ENCODE peak calls at places on chromosomes 3 and 15, in seven cellular contexts. G is cardiac muscle cell, O is A673, Q is PC-3, P is heart right ventricle, T is fibroblast of lung, S is foreskin keratinocyte. Z is an unnamed sample. For H3K4me1, the result is how much of the 10 kb centered on the place peaks cover.

GRCh38 chr3:132911741-132912415 is 126.3 kb upstream of the TMEM108 start:
- DNase-seq in G (no peak), O (no peak), Q (no peak), P (no peak), T (no peak), S (no peak), Z (no peak)

GRCh38 chr3:32859604-32860237 is 41.9 kb downstream of the TRIM71 start:
- DNase-seq in G (no peak), O (no peak), Q (no peak), P (no peak), T (no peak), S (no peak), Z (no peak)

GRCh38 chr15:74203914-74204431 is 1.4 kb upstream of the STRA6 start:
- DNase-seq in G (no peak), O (peak), Q (no peak), P (peak), T (peak), S (no peak), Z (peak)

GRCh38 chr3:20458994-20459736 is 273.2 kb upstream of the SGO1 start:
- DNase-seq in G (no peak), O (no peak), Q (no peak), P (no peak), T (no peak), S (no peak), Z (no peak)

GRCh38 chr3:61789861-61790260 is 228.5 kb downstream of the PTPRG start:
- DNase-seq in G (no peak), O (no peak), Q (no peak), P (no peak), T (no peak), S (no peak), Z (no peak)

GRCh38 chr15:84747423-84748273 is 744 bp upstream of the ZNF592 start:
- DNase-seq in G (peak), O (peak), Q (peak), P (peak), T (peak), S (peak), Z (peak)

GRCh38 chr3:127691494-127691893 is 18.7 kb downstream of the ABTB1 start:
- DNase-seq in G (no peak), O (no peak), Q (no peak), P (peak), T (peak), S (no peak), Z (no peak)

GRCh38 chr15:35078221-35078915 is 6.7 kb downstream of the NANOGP8 start:
- DNase-seq in G (peak), O (peak), Q (peak), P (no peak), T (peak), S (no peak), Z (peak)

GRCh38 chr3:9340450-9341009 is 22.3 kb upstream of the THUMPD3 start:
- DNase-seq in G (no peak), O (no peak), Q (peak), P (no peak), T (peak), S (no peak), Z (no peak)

GRCh38 chr3:126672741-126673140 is 17.8 kb upstream of the TXNRD3 start:
- DNase-seq in G (no peak), O (no peak), Q (no peak), P (no peak), T (no peak), S (no peak), Z (no peak)

GRCh38 chr3:46021516-46021915 is 5.8 kb downstream of the XCR1 start:
- DNase-seq in G (no peak), O (no peak), Q (no peak), P (no peak), T (no peak), S (no peak), Z (no peak)

GRCh38 chr3:187448674-187449073 is 80.5 kb downstream of the RTP4 start:
- DNase-seq in G (no peak), O (no peak), Q (no peak), P (no peak), T (no peak), S (no peak), Z (no peak)

GRCh38 chr3:98561727-98562521 is 30.1 kb downstream of the GPR15 start:
- DNase-seq in G (no peak), O (no peak), Q (peak), P (no peak), T (peak), S (no peak), Z (no peak)

GRCh38 chr15:70717237-70717793 is 46.0 kb downstream of the UACA start:
- DNase-seq in G (no peak), O (no peak), Q (peak), P (no peak), T (no peak), S (no peak), Z (no peak)

GRCh38 chr3:122560680-122561079 is 3.4 kb downstream of the PARP9 start:
- DNase-seq in G (peak), O (peak), Q (peak), P (no peak), T (peak), S (peak), Z (peak)

GRCh38 chr3:176430244-176430893 is 766.9 kb downstream of the TBL1XR1 start:
- DNase-seq in G (peak), O (peak), Q (peak), P (no peak), T (peak), S (no peak), Z (peak)

GRCh38 chr3:160224256-160224655 is 966 bp upstream of the C3orf80 start:
- DNase-seq in G (peak), O (no peak), Q (no peak), P (no peak), T (no peak), S (no peak), Z (no peak)

GRCh38 chr3:51436998-51437639 is 46.0 kb downstream of the RBM15B start:
- DNase-seq in G (no peak), O (no peak), Q (peak), P (no peak), T (peak), S (peak), Z (no peak)

GRCh38 chr3:142275856-142276255 is 50.5 kb upstream of the GK5 start:
- DNase-seq in G (no peak), O (no peak), Q (peak), P (no peak), T (peak), S (peak), Z (no peak)

GRCh38 chr15:57592426-57592825 is 722 bp downstream of the MYZAP start:
- DNase-seq in G (peak), O (no peak), Q (no peak), P (no peak), T (no peak), S (no peak), Z (no peak)

GRCh38 chr15:92751528-92751927 is 96.0 kb upstream of the FAM174B start:
- DNase-seq in G (no peak), O (no peak), Q (peak), P (no peak), T (no peak), S (peak), Z (no peak)

DNA sequence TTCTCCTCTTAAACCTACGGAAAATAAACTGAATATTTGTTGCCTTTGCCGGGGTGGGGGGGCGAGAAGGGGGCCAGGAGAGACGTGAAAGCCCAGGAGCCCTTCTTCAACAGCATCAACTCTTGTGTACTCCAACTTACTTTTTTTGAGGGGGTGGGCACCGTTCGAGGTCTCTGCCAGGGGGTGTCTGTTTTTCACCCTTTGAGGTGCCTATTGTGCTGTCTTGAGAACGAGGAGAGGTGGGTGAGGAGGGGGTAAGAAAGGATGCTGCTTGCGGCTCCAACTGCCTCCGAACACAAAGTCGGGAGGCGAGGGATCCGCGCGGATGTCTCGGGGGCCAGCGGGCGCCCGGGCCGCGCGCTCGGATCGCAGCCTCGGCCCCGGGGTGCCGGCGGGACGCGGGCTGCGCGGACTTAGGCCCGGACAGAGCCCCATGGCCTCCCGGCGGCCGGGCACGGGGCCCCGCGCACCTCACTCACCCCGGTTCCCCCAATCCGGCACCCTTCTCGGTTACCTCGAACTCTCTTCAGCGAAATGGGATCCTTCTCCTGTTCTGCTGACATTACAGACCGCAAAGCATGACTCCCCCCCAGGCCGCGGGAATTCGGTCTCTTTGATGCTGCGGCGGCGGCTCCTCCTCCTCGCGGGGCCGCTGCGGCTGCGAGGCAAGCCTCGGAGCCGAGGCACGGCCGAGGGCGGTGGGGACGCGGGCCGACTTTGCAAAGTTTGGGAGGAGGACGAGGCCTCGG is 650 bp downstream of the PYGO1 start:
- DNase-seq in G (peak), O (peak), Q (peak), P (no peak), T (peak), S (no peak), Z (peak)
- H3K4me1 ChIP-seq in G (under half), O (under half), Q (under half), P (under half), T (under half), S (under half), Z (under half)

DNA sequence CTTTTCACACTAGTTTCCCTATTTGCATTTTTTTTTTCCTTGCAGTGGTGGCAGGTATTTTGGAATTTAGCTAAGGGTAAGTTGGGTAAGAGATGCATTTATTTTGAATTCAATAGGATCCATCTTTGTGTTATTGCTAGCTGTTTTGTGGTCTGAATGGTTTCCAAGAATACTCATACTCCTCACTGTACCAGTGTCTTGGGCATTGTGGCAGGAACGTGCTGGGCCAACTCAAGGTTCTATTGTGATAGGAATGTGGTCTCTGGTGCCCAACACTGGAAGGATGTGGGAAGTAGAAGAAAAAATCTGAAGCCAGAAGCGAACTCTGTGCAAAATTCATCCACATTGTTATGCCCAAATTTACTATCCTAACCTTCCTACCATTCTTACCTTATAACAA is 135.6 kb downstream of the RBMS3 start:
- DNase-seq in G (no peak), O (no peak), Q (no peak), P (no peak), T (no peak), S (no peak), Z (no peak)
- H3K4me1 ChIP-seq in G (under half), O (under half), Q (under half), P (under half), T (under half), S (under half), Z (under half)

GRCh38 chr3:157129782-157130137 is 30.2 kb downstream of the CCNL1 start:
- DNase-seq in G (no peak), O (peak), Q (peak), P (no peak), T (peak), S (no peak), Z (no peak)
- H3K4me1 ChIP-seq in G (half or more), O (under half), Q (half or more), P (under half), T (under half), S (half or more), Z (under half)

DNA sequence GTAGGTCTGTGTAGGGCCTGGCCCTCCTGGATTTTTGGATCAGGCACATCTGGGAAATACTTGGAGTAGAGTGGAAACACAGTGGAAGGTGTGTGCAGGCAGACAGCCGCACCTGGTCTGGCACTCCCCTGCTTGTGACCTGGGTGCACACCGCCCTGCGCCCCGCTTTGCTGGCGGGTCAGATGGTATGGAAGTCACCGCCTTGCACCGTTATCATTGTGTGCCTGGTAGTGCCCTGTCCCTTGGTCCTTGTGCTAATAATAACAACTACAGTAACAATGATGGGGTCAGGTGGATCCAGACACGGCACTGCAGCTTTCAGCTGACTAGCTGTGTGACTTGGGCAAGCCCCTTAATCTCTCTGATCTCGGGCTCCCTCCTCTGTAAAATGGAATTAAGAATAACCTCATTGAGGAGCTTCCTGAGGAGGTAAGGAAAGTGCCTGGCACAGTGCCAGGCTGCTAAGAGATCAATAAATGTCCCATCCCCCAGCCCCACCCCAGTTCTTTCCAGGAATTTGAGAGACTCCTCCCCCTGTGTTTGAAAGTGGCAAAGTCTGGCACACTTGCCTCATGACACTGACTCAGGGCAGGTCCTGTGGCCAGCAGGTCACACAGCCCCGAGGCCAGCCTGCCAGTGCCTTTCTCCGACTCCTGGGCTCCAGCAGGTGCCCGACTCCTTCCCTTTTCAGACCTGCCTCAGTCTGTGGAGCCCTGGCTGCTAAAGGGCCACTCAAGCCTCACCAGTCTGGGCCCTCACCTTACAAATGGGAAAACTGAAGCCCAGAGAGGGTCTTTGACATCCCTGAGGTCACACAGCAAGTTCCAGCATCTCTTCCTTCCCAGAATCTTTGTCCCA is 9.8 kb downstream of the ISG20 start:
- DNase-seq in G (no peak), O (no peak), Q (peak), P (no peak), T (peak), S (no peak), Z (no peak)
- H3K4me1 ChIP-seq in G (under half), O (under half), Q (under half), P (under half), T (under half), S (under half), Z (under half)

DNA sequence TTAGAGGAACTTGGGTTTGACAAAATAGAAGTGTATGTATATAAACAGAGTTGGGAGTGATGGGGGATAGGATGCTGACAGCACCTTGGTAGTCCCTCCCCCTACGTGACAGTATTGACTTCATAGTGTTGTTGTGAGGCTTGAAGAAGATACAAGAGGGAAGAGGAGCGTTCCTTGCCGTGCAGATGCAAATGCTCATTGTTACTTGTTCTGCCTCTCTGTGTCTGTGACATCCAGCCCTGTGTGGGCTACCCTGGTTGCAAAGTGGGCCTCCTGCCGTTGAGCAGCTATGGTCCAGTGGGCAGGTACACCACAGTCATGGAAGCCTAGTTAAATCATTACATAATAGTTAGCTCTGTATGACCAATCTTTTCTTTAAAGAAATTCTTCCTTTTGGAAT is 45.0 kb downstream of the SMAD3 start:
- DNase-seq in G (no peak), O (no peak), Q (no peak), P (no peak), T (no peak), S (no peak), Z (no peak)
- H3K4me1 ChIP-seq in G (under half), O (under half), Q (half or more), P (half or more), T (half or more), S (under half), Z (under half)